ENCODE peak calls at places on chromosome 21, in eight cellular contexts. A is uterus, C is hippocampal formation, J is AG09319, I is HEK293T, F is NCI-H2081, N is AG04450, W is HS-27A. Q is an unnamed sample.

GRCh38 chr21:32315511-32316362 is 17.1 kb downstream of the MRAP start:
- DNase-seq in N (no peak), W (no peak), F (no peak), J (no peak), I (no peak), A (no peak), C (no peak), Q (no peak)

GRCh38 chr21:43921979-43922945 is 57.2 kb downstream of the AGPAT3 start:
- DNase-seq in A (no peak), W (no peak), J (no peak), F (no peak), C (no peak), I (no peak), N (no peak), Q (no peak)

GRCh38 chr21:44999428-44999971 is 59.7 kb downstream of the SLX9 start:
- DNase-seq in A (no peak), J (no peak), F (no peak), N (no peak), W (no peak), I (no peak), C (no peak), Q (no peak)

GRCh38 chr21:26032263-26032662 is 138.3 kb downstream of the APP start:
- DNase-seq in C (no peak), J (no peak), A (no peak), I (no peak), F (no peak), W (peak), N (no peak), Q (no peak)

GRCh38 chr21:17526771-17527170 is 13.9 kb downstream of the CXADR start:
- DNase-seq in N (no peak), W (no peak), C (no peak), F (no peak), I (no peak), A (no peak), J (no peak), Q (peak)

GRCh38 chr21:37758997-37759396 is 157.3 kb downstream of the KCNJ6 start:
- DNase-seq in I (peak), A (no peak), F (peak), W (no peak), C (no peak), J (peak), N (peak), Q (peak)

GRCh38 chr21:31161157-31161556 is 122.9 kb upstream of the KRTAP19-8 start:
- DNase-seq in J (no peak), N (no peak), A (no peak), F (no peak), I (no peak), W (no peak), C (peak), Q (no peak)

GRCh38 chr21:33201945-33202344 is 27.8 kb upstream of the IFNAR2 start:
- DNase-seq in J (no peak), C (no peak), A (no peak), W (no peak), N (no peak), F (no peak), I (no peak), Q (no peak)

GRCh38 chr21:25560151-25560783 is 47.0 kb downstream of the MRPL39 start:
- DNase-seq in W (no peak), J (no peak), C (no peak), I (no peak), N (no peak), F (no peak), A (no peak), Q (no peak)

GRCh38 chr21:31354604-31355443 is 10.8 kb upstream of the TIAM1 start:
- DNase-seq in J (no peak), W (peak), C (no peak), N (peak), F (no peak), I (no peak), A (no peak), Q (no peak)

GRCh38 chr21:26752849-26753248 is 92.4 kb downstream of the ADAMTS1 start:
- DNase-seq in J (no peak), I (no peak), F (no peak), A (no peak), N (no peak), C (no peak), W (no peak), Q (no peak)

GRCh38 chr21:36461918-36462486 is 17.9 kb downstream of the CLDN14 start:
- DNase-seq in W (no peak), F (no peak), J (no peak), A (no peak), I (no peak), C (no peak), N (no peak), Q (no peak)

GRCh38 chr21:36202721-36203602 is 46.3 kb downstream of the DOP1B start:
- DNase-seq in I (no peak), W (no peak), A (no peak), N (no peak), F (no peak), J (no peak), C (no peak), Q (no peak)

GRCh38 chr21:34846214-34846575 is 177.4 kb downstream of the CLIC6 start:
- DNase-seq in C (no peak), W (no peak), N (no peak), F (no peak), I (no peak), A (no peak), J (no peak), Q (no peak)

GRCh38 chr21:32958288-32958992 is 67.3 kb upstream of the OLIG2 start:
- DNase-seq in A (no peak), J (no peak), I (no peak), F (no peak), N (no peak), W (no peak), C (no peak), Q (no peak)

GRCh38 chr21:39611547-39612190 is 1.1 kb upstream of the B3GALT5 start:
- DNase-seq in C (no peak), N (no peak), A (no peak), F (no peak), J (no peak), I (no peak), W (no peak), Q (peak)

GRCh38 chr21:45913416-45913765 is 68.2 kb upstream of the COL6A1 start:
- DNase-seq in I (no peak), N (no peak), F (no peak), C (no peak), J (no peak), W (no peak), A (no peak), Q (no peak)

GRCh38 chr21:25385912-25386474 is 221.3 kb downstream of the MRPL39 start:
- DNase-seq in A (no peak), N (peak), C (peak), W (no peak), J (peak), I (peak), F (peak), Q (peak)

GRCh38 chr21:39714331-39714730 is 30.7 kb upstream of the IGSF5 start:
- DNase-seq in F (no peak), N (no peak), C (no peak), J (no peak), W (no peak), A (no peak), I (no peak), Q (no peak)

GRCh38 chr21:34857874-34858273 is 189.1 kb downstream of the CLIC6 start:
- DNase-seq in I (peak), N (no peak), A (no peak), F (no peak), J (no peak), C (no peak), W (no peak), Q (peak)

Q was measured in NCI-H526.